ENCODE peak calls at places on chromosomes 13 and 19, in ten cellular contexts. M is T1000; Q is T-helper 9 cell; F is cerebellar cortex; C is lower leg skin; L is NCI-H69; Y is stimulated activated CD4-positive, alpha-beta T cell treated with anti-CD3 and anti-CD28 coated beads, TNF-alpha, amount 100 ng/mL, for 24 hours; T is breast epithelium; P is activated naive CD8-positive, alpha-beta T cell treated with anti-CD3 and anti-CD28 coated beads for 36 hours; A is HT1080. N is an unnamed sample.

GRCh38 chr13:66635526-66635925 is 594.6 kb downstream of the PCDH9 start:
- DNase-seq in M (no peak), Q (no peak), F (no peak), C (no peak), L (no peak), Y (no peak), T (no peak), P (no peak), A (peak; percentile 91), N (no peak)

GRCh38 chr19:52703917-52704316 is 30.9 kb downstream of the ZNF611 start:
- DNase-seq in M (no peak), Q (no peak), F (no peak), C (no peak), L (no peak), Y (no peak), T (no peak), P (no peak), A (no peak), N (no peak)

GRCh38 chr13:71359641-71360040 is 507.4 kb downstream of the DACH1 start:
- DNase-seq in M (no peak), Q (no peak), F (no peak), C (no peak), L (no peak), Y (no peak), T (no peak), P (no peak), A (no peak), N (no peak)

GRCh38 chr19:7850429-7850819 is 20.4 kb downstream of the EVI5L start:
- DNase-seq in M (no peak), Q (no peak), F (peak; percentile 62), C (no peak), L (no peak), Y (no peak), T (no peak), P (no peak), A (no peak), N (peak; percentile 71)

GRCh38 chr13:80399340-80400163 is 58.6 kb upstream of the SPRY2 start:
- DNase-seq in M (no peak), Q (no peak), F (no peak), C (peak; percentile 19), L (peak; percentile 4), Y (no peak), T (no peak), P (no peak), A (no peak), N (no peak)

GRCh38 chr13:37869756-37870488 is at the start of gene TRPC4:
- DNase-seq in M (peak; percentile 37), Q (no peak), F (peak; percentile 8), C (no peak), L (peak; percentile 79), Y (no peak), T (no peak), P (no peak), A (peak; percentile 62), N (peak; percentile 16)

GRCh38 chr19:4988770-4989251 is 19.9 kb downstream of the KDM4B start:
- DNase-seq in M (peak; percentile 69), Q (no peak), F (no peak), C (peak; percentile 56), L (no peak), Y (no peak), T (no peak), P (no peak), A (peak; percentile 49), N (no peak)

GRCh38 chr19:1577929-1578618 is 9.9 kb upstream of the MEX3D start:
- DNase-seq in M (no peak), Q (no peak), F (peak; percentile 29), C (no peak), L (no peak), Y (no peak), T (no peak), P (no peak), A (no peak), N (peak; percentile 23)

GRCh38 chr19:38583219-38583984 is 34.4 kb downstream of the MAP4K1 start:
- DNase-seq in M (no peak), Q (no peak), F (no peak), C (no peak), L (no peak), Y (no peak), T (no peak), P (no peak), A (no peak), N (no peak)

GRCh38 chr19:1189419-1189818 is 15.4 kb upstream of the SBNO2 start:
- DNase-seq in M (no peak), Q (no peak), F (no peak), C (no peak), L (no peak), Y (peak; percentile 30), T (no peak), P (peak; percentile 57), A (peak; percentile 64), N (no peak)

GRCh38 chr13:66665991-66666390 is 564.1 kb downstream of the PCDH9 start:
- DNase-seq in M (peak; percentile 9), Q (no peak), F (peak; percentile 97), C (no peak), L (peak; percentile 93), Y (no peak), T (no peak), P (no peak), A (peak; percentile 86), N (peak; percentile 98)

GRCh38 chr19:36140289-36141038 is 598 bp downstream of the CAPNS1 start:
- DNase-seq in M (peak; percentile 56), Q (no peak), F (peak; percentile 59), C (no peak), L (peak; percentile 92), Y (no peak), T (no peak), P (peak; percentile 46), A (peak; percentile 46), N (peak; percentile 44)

GRCh38 chr13:51643882-51644281 is 59.6 kb downstream of the WDFY2 start:
- DNase-seq in M (no peak), Q (no peak), F (no peak), C (no peak), L (peak; percentile 21), Y (no peak), T (no peak), P (no peak), A (peak; percentile 97), N (no peak)

GRCh38 chr13:28022848-28023518 is 34.5 kb upstream of the URAD start:
- DNase-seq in M (no peak), Q (no peak), F (peak; percentile 21), C (no peak), L (peak; percentile 1), Y (no peak), T (no peak), P (no peak), A (no peak), N (peak; percentile 40)

GRCh38 chr19:17107546-17108452 is 32.2 kb downstream of the MYO9B start:
- DNase-seq in M (peak; percentile 94), Q (no peak), F (no peak), C (peak; percentile 89), L (peak; percentile 82), Y (no peak), T (peak; percentile 77), P (peak; percentile 14), A (peak; percentile 99), N (peak; percentile 23)

GRCh38 chr13:91375119-91375729 is 23.2 kb upstream of the GPC5 start:
- DNase-seq in M (no peak), Q (no peak), F (no peak), C (no peak), L (peak; percentile 14), Y (no peak), T (no peak), P (no peak), A (no peak), N (no peak)

GRCh38 chr13:112974125-112974524 is 5.1 kb downstream of the MCF2L start:
- DNase-seq in M (no peak), Q (no peak), F (peak; percentile 26), C (no peak), L (no peak), Y (no peak), T (no peak), P (no peak), A (no peak), N (no peak)

GRCh38 chr13:100547805-100548204 is 40.8 kb downstream of the GGACT start:
- DNase-seq in M (no peak), Q (no peak), F (peak; percentile 90), C (peak; percentile 62), L (peak; percentile 61), Y (no peak), T (no peak), P (no peak), A (no peak), N (peak; percentile 91)

GRCh38 chr13:45178349-45179142 is 22.3 kb downstream of the KCTD4 start:
- DNase-seq in M (no peak), Q (no peak), F (no peak), C (no peak), L (no peak), Y (no peak), T (no peak), P (peak; percentile 22), A (peak; percentile 91), N (no peak)

GRCh38 chr13:25683662-25684370 is 312.0 kb downstream of the ATP8A2 start:
- DNase-seq in M (no peak), Q (no peak), F (no peak), C (no peak), L (no peak), Y (no peak), T (no peak), P (no peak), A (no peak), N (no peak)

GRCh38 chr13:112931028-112931934 is 37.7 kb upstream of the MCF2L start:
- DNase-seq in M (no peak), Q (no peak), F (peak; percentile 88), C (no peak), L (peak; percentile 97), Y (no peak), T (peak; percentile 69), P (no peak), A (peak; percentile 77), N (peak; percentile 91)

GRCh38 chr13:38951525-38952313 is 38.9 kb downstream of the STOML3 start:
- DNase-seq in M (no peak), Q (no peak), F (no peak), C (no peak), L (peak; percentile 79), Y (no peak), T (no peak), P (peak; percentile 21), A (no peak), N (no peak)

N was measured in G401.